ENCODE peak calls at places on chromosomes 3 and 15, in five cellular contexts. E is tibial artery, U is WERI-Rb-1, M is AG09309, K is retinal pigment epithelial cell. A is an unnamed sample.

GRCh38 chr3:39097716-39098472 is 9.5 kb downstream of the GORASP1 start:
- DNase-seq in M (no peak), U (no peak), K (no peak), E (no peak), A (no peak)

GRCh38 chr3:17336291-17336690 is 406.1 kb downstream of the TBC1D5 start:
- DNase-seq in E (no peak), U (no peak), M (no peak), K (no peak), A (no peak)

GRCh38 chr3:171809513-171810277 is 588 bp downstream of the PLD1 start:
- DNase-seq in U (no peak), E (peak; percentile 86), M (peak; percentile 91), K (peak; percentile 54), A (no peak)

GRCh38 chr3:355622-356021 is 159.1 kb downstream of the CHL1 start:
- DNase-seq in E (no peak), U (no peak), M (peak; percentile 7), K (no peak), A (peak; percentile 79)

GRCh38 chr15:42695527-42696071 is 41.3 kb downstream of the CDAN1 start:
- DNase-seq in M (no peak), E (no peak), K (no peak), U (no peak), A (no peak)

GRCh38 chr3:186965141-186965879 is 35.0 kb downstream of the ST6GAL1 start:
- DNase-seq in U (no peak), E (no peak), M (no peak), K (no peak), A (no peak)

GRCh38 chr3:67946446-67946845 is 292.0 kb upstream of the SUCLG2 start:
- DNase-seq in U (no peak), K (no peak), E (no peak), M (no peak), A (no peak)

GRCh38 chr3:53661480-53661879 is 167.1 kb downstream of the CACNA1D start:
- DNase-seq in K (no peak), M (no peak), E (no peak), U (no peak), A (no peak)

GRCh38 chr3:37024820-37025405 is 31.6 kb downstream of the MLH1 start:
- DNase-seq in E (no peak), U (no peak), M (no peak), K (no peak), A (no peak)

GRCh38 chr3:112321867-112322652 is 10.9 kb upstream of the CD200 start:
- DNase-seq in M (no peak), K (no peak), E (no peak), U (no peak), A (no peak)

GRCh38 chr15:67107014-67107812 is 41.8 kb downstream of the SMAD3 start:
- DNase-seq in U (no peak), K (peak; percentile 99), E (peak; percentile 58), M (peak; percentile 98), A (peak; percentile 97)

GRCh38 chr3:78861156-78861555 is 906.6 kb downstream of the ROBO1 start:
- DNase-seq in M (no peak), U (no peak), K (no peak), E (no peak), A (no peak)

GRCh38 chr3:155112661-155113389 is 32.7 kb downstream of the MME start:
- DNase-seq in E (no peak), U (no peak), K (no peak), M (no peak), A (no peak)

GRCh38 chr15:93399121-93399520 is 310.1 kb upstream of the RGMA start:
- DNase-seq in U (no peak), E (no peak), M (no peak), K (no peak), A (no peak)

GRCh38 chr15:80607288-80607980 is 87.7 kb upstream of the ABHD17C start:
- DNase-seq in K (no peak), U (no peak), M (no peak), E (no peak), A (no peak)

GRCh38 chr15:24748812-24749439 is 73.4 kb downstream of the NPAP1 start:
- DNase-seq in U (no peak), E (no peak), M (no peak), K (no peak), A (no peak)
- H3K4me3 ChIP-seq in U (no peak overlapping the region), E (no peak overlapping the region), M (no peak overlapping the region), K (no peak overlapping the region), A (no peak overlapping the region)

GRCh38 chr15:33766329-33766728 is 202.0 kb upstream of the CHRM5 start:
- DNase-seq in M (no peak), E (no peak), K (no peak), U (no peak), A (no peak)
- TF ChIP-seq CTCF in M (peak; percentile 18), E (no peak), K (peak; percentile 16), U (no peak), A (peak; percentile 36)

GRCh38 chr15:82300883-82301282 is 38.3 kb downstream of the SAXO2 start:
- DNase-seq in E (no peak), U (no peak), K (no peak), M (no peak), A (no peak)
- H3K4me3 ChIP-seq in E (no peak overlapping the region), U (no peak overlapping the region), K (no peak overlapping the region), M (no peak overlapping the region), A (no peak overlapping the region)

DNA sequence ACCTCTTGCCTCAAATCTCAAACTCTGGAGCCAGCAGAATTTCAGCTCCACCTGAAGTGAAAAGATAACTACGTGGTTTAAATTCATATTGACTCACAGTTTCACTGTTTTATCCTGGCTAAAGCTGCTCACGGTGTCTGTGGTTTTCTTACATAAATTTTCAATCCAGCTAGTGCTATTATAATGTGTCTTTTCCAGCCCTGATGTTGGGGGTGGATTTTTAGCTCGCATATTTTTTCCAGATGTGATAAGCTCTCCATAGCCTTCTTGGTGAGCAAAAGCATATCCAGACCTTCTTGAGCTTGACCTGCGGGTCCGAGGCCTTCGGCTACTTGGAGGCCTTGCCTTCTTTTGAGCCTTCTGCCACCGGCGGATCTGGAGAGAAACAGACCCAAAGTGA is 239.3 kb downstream of the DTWD1 start:
- DNase-seq in K (no peak), E (no peak), M (peak; percentile 83), U (no peak), A (no peak)
- TF ChIP-seq CTCF in K (no peak), E (no peak), M (no peak), U (no peak), A (no peak)

GRCh38 chr3:127556565-127556964 is 34.0 kb downstream of the TPRA1 start:
- DNase-seq in M (no peak), K (no peak), U (peak; percentile 42), E (no peak), A (no peak)

GRCh38 chr3:127555108-127555507 is 35.4 kb downstream of the TPRA1 start:
- DNase-seq in M (no peak), U (no peak), E (no peak), K (no peak), A (no peak)

GRCh38 chr3:127565711-127566110 is 24.8 kb downstream of the TPRA1 start:
- DNase-seq in M (no peak), U (no peak), K (no peak), E (no peak), A (no peak)

GRCh38 chr3:127560051-127560787 is 30.3 kb downstream of the TPRA1 start:
- DNase-seq in M (no peak), E (no peak), K (no peak), U (no peak), A (no peak)
- H3K4me3 ChIP-seq in M (no peak overlapping the region), E (no peak overlapping the region), K (no peak overlapping the region), U (no peak overlapping the region), A (no peak overlapping the region)

DNA sequence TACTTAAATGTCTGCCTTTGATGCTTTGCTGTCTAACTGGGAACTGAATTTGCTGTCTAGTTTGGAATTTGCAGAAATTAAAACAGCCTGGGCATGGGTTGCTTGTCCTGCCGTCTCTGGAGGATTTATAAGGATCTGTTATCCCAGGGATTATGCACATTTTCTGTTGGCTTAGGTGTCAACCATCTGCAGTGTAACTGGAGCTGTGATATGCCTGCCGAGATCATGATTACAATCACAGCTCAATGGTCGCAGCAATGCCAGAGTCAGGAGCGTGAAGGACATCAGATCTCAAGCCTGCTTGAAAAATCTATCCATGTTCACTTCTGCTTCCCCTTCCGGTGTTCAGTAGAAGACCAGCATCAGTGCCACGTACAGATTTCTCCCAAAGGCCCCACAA is 41.8 kb upstream of the SETMAR start:
- DNase-seq in E (no peak), U (peak; percentile 73), M (no peak), K (no peak), A (no peak)
- TF ChIP-seq CTCF in E (no peak), U (no peak), M (no peak), K (no peak), A (no peak)

DNA sequence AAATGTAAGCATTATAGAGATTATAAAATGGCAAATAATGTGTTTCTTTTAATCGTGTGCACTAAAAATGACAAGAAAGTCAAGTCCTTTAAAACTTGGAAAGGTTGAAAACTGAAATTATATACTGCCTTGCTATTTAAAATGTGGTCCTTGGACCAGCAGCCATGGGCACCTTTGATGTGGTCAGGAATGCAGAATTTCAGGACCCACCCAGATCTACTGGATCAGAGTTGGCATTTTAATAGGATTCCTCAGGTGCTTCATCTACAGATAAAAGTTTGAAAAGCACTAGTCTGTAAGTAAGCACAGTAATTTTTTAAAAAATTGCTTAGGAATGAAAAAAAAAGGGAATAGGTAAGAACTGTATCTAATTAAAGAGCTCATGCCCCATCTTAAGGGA is 55.8 kb downstream of the ADAMTS9 start:
- DNase-seq in U (no peak), M (no peak), E (no peak), K (no peak), A (no peak)
- H3K4me3 ChIP-seq in U (no peak overlapping the region), M (no peak overlapping the region), E (no peak overlapping the region), K (no peak overlapping the region), A (no peak overlapping the region)

DNA sequence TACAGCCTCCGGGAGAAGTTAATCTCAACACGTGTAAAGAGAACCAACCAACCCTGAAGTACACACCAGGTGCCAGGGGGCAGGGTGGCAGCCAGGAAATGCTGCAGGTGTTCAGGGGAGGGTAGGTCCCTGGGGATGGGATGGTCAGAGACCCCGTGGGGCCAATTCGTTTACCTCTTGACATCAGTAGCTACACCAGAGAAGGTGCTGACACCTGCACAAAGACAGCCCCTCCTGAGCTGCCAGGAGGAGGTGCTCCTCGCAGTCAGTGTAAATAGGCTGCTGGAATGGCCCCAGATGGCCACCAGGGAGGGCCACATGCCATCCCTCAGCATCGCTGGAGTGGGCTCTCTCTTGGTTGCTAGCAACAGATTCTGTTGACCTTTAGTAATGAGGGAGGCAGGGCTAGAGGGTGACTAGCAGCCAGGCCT is 52.8 kb downstream of the CORO2B start:
- DNase-seq in K (no peak), E (no peak), U (peak; percentile 41), M (no peak), A (no peak)
- TF ChIP-seq CTCF in K (peak; percentile 11), E (no peak), U (peak; percentile 77), M (no peak), A (no peak)

GRCh38 chr15:65368300-65368617 is 9.5 kb downstream of the IGDCC3 start:
- DNase-seq in U (peak; percentile 53), E (no peak), M (no peak), K (no peak), A (no peak)

GRCh38 chr15:65365229-65365628 is 12.6 kb downstream of the IGDCC3 start:
- DNase-seq in U (no peak), M (no peak), E (no peak), K (no peak), A (no peak)

GRCh38 chr15:65368646-65369045 is 9.2 kb downstream of the IGDCC3 start:
- DNase-seq in U (peak; percentile 61), K (no peak), E (no peak), M (no peak), A (no peak)

GRCh38 chr15:65363766-65364165 is 14.0 kb downstream of the IGDCC3 start:
- DNase-seq in E (no peak), U (no peak), K (no peak), M (no peak), A (no peak)

GRCh38 chr15:65366122-65366892 is 11.5 kb downstream of the IGDCC3 start:
- DNase-seq in E (no peak), K (no peak), M (no peak), U (no peak), A (no peak)
- H3K4me3 ChIP-seq in E (no peak overlapping the region), K (no peak overlapping the region), M (no peak overlapping the region), U (no peak overlapping the region), A (no peak overlapping the region)

A was measured in epithelial cell of proximal tubule.